ENCODE peak calls at places on chromosome 9, in eight cellular contexts. Q, U, D, N, S, P, R and I are unnamed samples. For H3K36me3, the result is how much of the 10 kb centered on the place peaks cover.

GRCh38 chr9:16664211-16664610 is 206.3 kb downstream of the BNC2 start:
- DNase-seq in R (no peak), U (no peak), P (peak), D (no peak), S (no peak), N (no peak), Q (no peak), I (no peak)

GRCh38 chr9:73548201-73548600 is 396.5 kb downstream of the ANXA1 start:
- DNase-seq in Q (no peak), S (no peak), P (peak), N (no peak), U (peak), R (no peak), D (no peak), I (peak)

GRCh38 chr9:137305788-137306545 is 3.9 kb upstream of the NRARP start:
- DNase-seq in P (no peak), D (no peak), S (no peak), U (peak), R (no peak), N (peak), Q (no peak), I (peak)

GRCh38 chr9:3980212-3980611 is 319.7 kb downstream of the GLIS3 start:
- DNase-seq in R (no peak), U (no peak), D (no peak), Q (no peak), P (no peak), N (no peak), S (no peak), I (no peak)

GRCh38 chr9:92245005-92245797 is 48.3 kb downstream of the IARS1 start:
- DNase-seq in R (peak), D (no peak), N (no peak), U (no peak), Q (no peak), S (peak), P (peak), I (no peak)

GRCh38 chr9:97704327-97704677 is 7.2 kb upstream of the XPA start:
- DNase-seq in S (no peak), R (no peak), P (no peak), Q (no peak), D (no peak), U (no peak), N (no peak), I (no peak)

GRCh38 chr9:18114559-18114958 is 359.4 kb upstream of the ADAMTSL1 start:
- DNase-seq in S (no peak), N (no peak), D (no peak), U (no peak), P (no peak), R (no peak), Q (no peak), I (no peak)

GRCh38 chr9:37290881-37291485 is 131.5 kb upstream of the GRHPR start:
- DNase-seq in R (peak), U (no peak), N (no peak), S (peak), P (peak), Q (no peak), D (no peak), I (no peak)

GRCh38 chr9:5870691-5871090 is 20.0 kb upstream of the MLANA start:
- DNase-seq in U (no peak), D (no peak), N (no peak), R (no peak), P (no peak), S (peak), Q (no peak), I (no peak)

GRCh38 chr9:133914483-133915342 is 77.4 kb downstream of the VAV2 start:
- DNase-seq in D (peak), R (no peak), Q (no peak), N (no peak), U (peak), P (no peak), S (no peak), I (no peak)

GRCh38 chr9:23526806-23527205 is 299.2 kb downstream of the ELAVL2 start:
- DNase-seq in P (peak), D (no peak), U (no peak), Q (no peak), S (no peak), N (no peak), R (no peak), I (no peak)

GRCh38 chr9:115992834-115993233 is 160.8 kb upstream of the PAPPA start:
- DNase-seq in U (no peak), D (no peak), N (no peak), S (peak), P (peak), R (no peak), Q (no peak), I (no peak)

GRCh38 chr9:108191065-108191464 is 664.7 kb downstream of the ACTL7B start:
- DNase-seq in Q (no peak), P (peak), U (no peak), D (no peak), N (no peak), R (no peak), S (no peak), I (no peak)

GRCh38 chr9:131185924-131186323 is 60.5 kb downstream of the NUP214 start:
- DNase-seq in Q (no peak), N (no peak), D (no peak), R (no peak), S (no peak), U (no peak), P (no peak), I (no peak)
- H3K36me3 ChIP-seq in Q (under half), N (under half), D (under half), R (under half), S (half or more), U (under half), P (under half), I (half or more)

GRCh38 chr9:33297455-33297854 is 7.1 kb downstream of the NFX1 start:
- DNase-seq in S (no peak), R (no peak), D (no peak), U (no peak), P (no peak), Q (peak), N (no peak), I (peak)

GRCh38 chr9:33290994-33291397 is 680 bp downstream of the NFX1 start:
- DNase-seq in Q (no peak), P (peak), R (no peak), N (no peak), U (no peak), D (peak), S (peak), I (no peak)

GRCh38 chr9:33293782-33294181 is 3.5 kb downstream of the NFX1 start:
- DNase-seq in N (no peak), U (no peak), Q (no peak), D (peak), R (no peak), S (no peak), P (no peak), I (no peak)

GRCh38 chr9:33294670-33295432 is 4.5 kb downstream of the NFX1 start:
- DNase-seq in D (no peak), Q (no peak), N (no peak), S (no peak), R (no peak), P (no peak), U (no peak), I (no peak)

GRCh38 chr9:33295571-33295970 is 5.3 kb downstream of the NFX1 start:
- DNase-seq in P (no peak), U (no peak), Q (no peak), N (no peak), R (no peak), D (no peak), S (no peak), I (no peak)
- H3K36me3 ChIP-seq in P (under half), U (under half), Q (under half), N (under half), R (under half), D (under half), S (under half), I (under half)

GRCh38 chr9:131382850-131383729 is 10.8 kb upstream of the PRRC2B start:
- DNase-seq in N (no peak), Q (peak), S (peak), P (peak), D (peak), U (peak), R (peak), I (peak)

GRCh38 chr9:131379056-131379455 is 14.8 kb upstream of the PRRC2B start:
- DNase-seq in S (no peak), N (no peak), D (no peak), R (no peak), U (no peak), Q (no peak), P (no peak), I (no peak)
- H3K36me3 ChIP-seq in S (under half), N (under half), D (under half), R (under half), U (under half), Q (under half), P (under half), I (under half)

GRCh38 chr9:131432050-131432449 is 38.2 kb downstream of the PRRC2B start:
- DNase-seq in U (no peak), Q (no peak), N (no peak), R (no peak), P (no peak), S (no peak), D (no peak), I (no peak)
- H3K36me3 ChIP-seq in U (under half), Q (under half), N (under half), R (under half), P (under half), S (under half), D (under half), I (half or more)

DNA sequence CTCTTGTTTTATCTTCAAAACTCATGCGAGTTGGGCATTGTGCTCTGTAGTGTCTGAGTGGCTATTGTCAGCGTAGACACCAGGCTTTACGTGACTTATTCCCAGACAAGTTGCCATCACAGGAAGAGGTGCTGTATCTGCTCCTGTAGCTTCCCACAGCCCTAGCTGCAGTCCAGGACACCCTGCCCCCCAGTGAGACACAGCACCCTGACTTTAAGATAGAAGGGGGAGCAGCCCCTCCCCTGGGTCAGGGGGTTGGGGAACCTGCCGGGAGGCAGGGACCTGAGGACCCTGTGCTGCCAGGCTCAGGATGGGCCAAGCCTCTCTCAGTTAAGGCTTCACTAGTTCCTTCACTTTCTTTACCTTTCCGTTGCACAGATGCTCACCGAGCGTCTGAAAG is 75.4 kb downstream of the NEK6 start:
- DNase-seq in D (no peak), S (no peak), P (no peak), N (no peak), U (no peak), R (no peak), Q (no peak), I (no peak)
- H3K36me3 ChIP-seq in D (under half), S (half or more), P (under half), N (under half), U (under half), R (under half), Q (under half), I (under half)

GRCh38 chr9:136140966-136141365 is 22.3 kb upstream of the TMEM250 start:
- DNase-seq in N (no peak), U (no peak), R (peak), P (no peak), Q (no peak), D (no peak), S (no peak), I (no peak)

GRCh38 chr9:136141716-136142415 is 23.2 kb upstream of the TMEM250 start:
- DNase-seq in N (no peak), S (no peak), P (no peak), R (no peak), D (no peak), U (no peak), Q (no peak), I (no peak)

GRCh38 chr9:136143215-136144001 is 24.7 kb upstream of the TMEM250 start:
- DNase-seq in U (peak), N (no peak), R (peak), S (no peak), P (no peak), Q (no peak), D (peak), I (peak)

GRCh38 chr9:136142859-136143214 is 24.2 kb upstream of the TMEM250 start:
- DNase-seq in S (no peak), N (no peak), R (no peak), U (no peak), D (no peak), P (no peak), Q (no peak), I (no peak)

GRCh38 chr9:136142416-136142800 is 23.7 kb upstream of the TMEM250 start:
- DNase-seq in N (no peak), D (no peak), S (no peak), U (no peak), Q (no peak), P (no peak), R (no peak), I (no peak)
- H3K36me3 ChIP-seq in N (under half), D (under half), S (under half), U (under half), Q (under half), P (under half), R (under half), I (under half)

DNA sequence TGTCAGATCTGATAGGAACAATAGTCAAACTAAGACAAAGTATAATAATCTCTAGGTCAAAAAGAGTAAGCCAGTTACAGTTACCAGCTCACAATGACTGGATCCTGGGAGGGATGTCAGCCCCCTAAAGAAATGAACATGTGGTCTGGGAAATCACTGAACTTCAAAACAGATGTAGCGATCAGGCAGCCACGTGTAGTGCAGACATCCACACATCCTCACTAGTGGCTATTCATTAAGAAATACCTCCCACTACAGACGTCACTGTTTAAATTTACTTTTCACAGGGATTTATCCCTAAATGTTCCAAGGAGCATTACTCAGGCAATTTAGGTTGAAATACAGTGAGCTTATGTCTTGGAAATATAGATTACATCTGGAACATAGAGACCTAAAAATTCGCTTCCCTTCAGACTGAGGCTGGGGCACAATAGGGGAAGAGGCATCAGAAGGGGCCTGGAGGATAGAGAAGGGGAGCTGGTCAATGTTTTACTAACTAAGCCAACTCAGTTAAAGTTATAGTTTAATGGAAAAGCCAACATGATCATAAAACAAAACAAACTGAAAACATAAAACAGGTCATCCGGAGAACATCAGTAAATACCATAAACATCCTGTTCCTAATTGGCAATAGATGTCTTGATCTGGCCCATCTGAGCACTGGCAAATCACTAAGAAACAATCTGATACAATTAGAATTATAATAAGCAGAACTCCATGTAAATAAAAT is 92.3 kb downstream of the FANCC start:
- DNase-seq in P (no peak), N (no peak), Q (no peak), R (no peak), U (no peak), D (peak), S (no peak), I (peak)
- H3K36me3 ChIP-seq in P (under half), N (under half), Q (under half), R (under half), U (under half), D (under half), S (under half), I (under half)